ENCODE peak calls at places on chromosomes 6 and 20, in four cellular contexts. One of them, this sample, is unnamed.

GRCh38 chr20:4702562-4703280 is 19.0 kb upstream of the PRND start:
- DNase-seq in CD8-positive, alpha-beta T cell: no peak
- DNase-seq in IMR-90: no peak
- DNase-seq in fibroblast of villous mesenchyme: no peak
- DNase-seq in this sample: no peak

GRCh38 chr6:14559754-14560527 is 442.4 kb downstream of the CD83 start:
- DNase-seq in CD8-positive, alpha-beta T cell: no peak
- DNase-seq in IMR-90: peak
- DNase-seq in fibroblast of villous mesenchyme: no peak
- DNase-seq in this sample: no peak

GRCh38 chr6:116615937-116616756 is at the start of gene RSPH4A:
- DNase-seq in fibroblast of villous mesenchyme: peak
- DNase-seq in IMR-90: peak
- DNase-seq in CD8-positive, alpha-beta T cell: peak
- DNase-seq in this sample: peak

GRCh38 chr6:1625352-1625773 is 15.6 kb downstream of the FOXC1 start:
- DNase-seq in IMR-90: peak
- DNase-seq in fibroblast of villous mesenchyme: no peak
- DNase-seq in CD8-positive, alpha-beta T cell: no peak
- DNase-seq in this sample: peak

GRCh38 chr20:34534391-34535165 is 18.4 kb downstream of the DYNLRB1 start:
- DNase-seq in CD8-positive, alpha-beta T cell: no peak
- DNase-seq in IMR-90: no peak
- DNase-seq in fibroblast of villous mesenchyme: no peak
- DNase-seq in this sample: no peak

GRCh38 chr6:69408886-69409285 is 387.9 kb downstream of the LMBRD1 start:
- DNase-seq in fibroblast of villous mesenchyme: no peak
- DNase-seq in IMR-90: no peak
- DNase-seq in CD8-positive, alpha-beta T cell: no peak
- DNase-seq in this sample: no peak

GRCh38 chr6:169092375-169092774 is 161.3 kb downstream of the THBS2 start:
- DNase-seq in IMR-90: peak
- DNase-seq in CD8-positive, alpha-beta T cell: no peak
- DNase-seq in fibroblast of villous mesenchyme: peak
- DNase-seq in this sample: peak

GRCh38 chr6:69181964-69182363 is 546.9 kb downstream of the ADGRB3 start:
- DNase-seq in CD8-positive, alpha-beta T cell: no peak
- DNase-seq in IMR-90: no peak
- DNase-seq in fibroblast of villous mesenchyme: no peak
- DNase-seq in this sample: no peak

DNA sequence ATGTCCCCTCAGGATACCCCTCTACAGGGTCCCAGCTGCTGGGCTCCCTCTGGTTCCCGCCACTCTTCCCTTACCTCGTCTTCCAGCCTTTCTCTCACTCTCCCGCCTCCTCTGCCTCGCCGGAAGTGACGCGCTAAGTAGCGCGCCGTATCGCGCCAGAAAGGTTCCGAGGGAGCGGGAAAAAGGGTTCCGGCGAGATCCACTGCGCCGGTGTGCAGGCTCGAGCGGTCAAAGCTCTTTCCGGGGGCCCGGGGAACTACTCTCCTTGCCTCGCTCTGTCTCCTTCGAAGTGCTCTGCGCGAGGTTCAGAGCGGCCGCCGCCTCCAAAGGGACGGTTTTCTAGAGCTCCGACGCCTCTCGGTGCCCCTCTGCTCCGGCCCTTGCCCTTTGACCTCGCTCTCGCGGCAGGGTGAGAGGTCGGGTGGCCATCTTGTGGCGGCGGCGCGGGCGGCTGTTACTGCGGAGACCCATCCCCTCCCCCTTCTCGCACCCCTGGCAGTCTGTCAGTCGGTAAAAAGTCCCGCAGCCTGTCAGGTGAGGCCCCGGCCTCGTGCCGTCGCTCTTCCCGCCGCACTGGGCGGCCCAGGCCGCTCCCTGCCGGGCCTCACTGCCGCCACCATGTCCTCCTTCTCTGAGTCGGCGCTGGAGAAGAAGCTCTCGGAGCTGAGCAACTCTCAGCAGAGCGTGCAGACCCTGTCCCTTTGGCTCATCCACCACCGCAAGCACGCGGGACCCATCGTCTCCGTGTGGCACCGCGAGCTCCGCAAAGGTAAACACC is at the start of the genes RPRD1B and TTI1:
- DNase-seq in IMR-90: peak
- DNase-seq in CD8-positive, alpha-beta T cell: peak
- DNase-seq in fibroblast of villous mesenchyme: peak
- DNase-seq in this sample: peak
- TF ChIP-seq CTCF in IMR-90: no peak
- TF ChIP-seq CTCF in CD8-positive, alpha-beta T cell: no peak
- TF ChIP-seq CTCF in fibroblast of villous mesenchyme: no peak
- TF ChIP-seq CTCF in this sample: no peak

DNA sequence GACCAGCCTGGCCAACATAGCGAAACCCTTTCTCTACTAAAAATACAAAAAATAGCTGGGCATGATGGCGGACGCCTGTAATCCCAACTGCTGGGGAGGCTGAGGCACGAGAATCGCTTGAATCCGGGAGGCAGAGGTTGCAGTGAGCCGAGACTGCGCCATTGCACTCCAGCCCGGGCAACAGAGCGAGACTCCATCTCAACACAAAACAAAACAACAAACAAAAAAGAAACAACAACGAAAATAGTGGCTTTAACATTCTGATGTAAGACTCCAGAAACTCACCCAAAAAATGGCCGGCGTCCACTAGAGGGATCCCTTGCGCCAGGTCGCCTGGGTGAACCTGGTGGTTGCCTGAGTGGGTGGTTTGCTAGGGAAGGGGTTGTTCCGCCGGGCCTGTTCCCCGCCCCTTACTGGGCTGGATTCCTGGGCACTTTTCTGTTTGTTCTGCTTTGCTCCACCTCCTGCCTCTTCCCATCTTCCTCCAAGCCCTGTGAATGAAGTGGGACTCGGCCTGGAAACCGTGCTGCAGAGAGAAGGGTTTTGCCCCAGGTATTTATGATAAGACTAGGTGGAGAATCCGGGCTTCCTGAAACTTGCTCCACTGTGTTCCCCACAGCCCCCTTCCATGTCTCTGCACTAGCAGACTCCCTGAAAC is 1.5 kb downstream of the PABPC1L start:
- DNase-seq in fibroblast of villous mesenchyme: peak
- DNase-seq in IMR-90: peak
- DNase-seq in CD8-positive, alpha-beta T cell: peak
- DNase-seq in this sample: peak
- H3K4me3 ChIP-seq in fibroblast of villous mesenchyme: peak
- H3K4me3 ChIP-seq in IMR-90: no peak
- H3K4me3 ChIP-seq in CD8-positive, alpha-beta T cell: no peak
- H3K4me3 ChIP-seq in this sample: no peak

GRCh38 chr6:140909620-140910019 is 1223.1 kb upstream of the GJE1 start:
- DNase-seq in IMR-90: peak
- DNase-seq in fibroblast of villous mesenchyme: no peak
- DNase-seq in CD8-positive, alpha-beta T cell: no peak
- DNase-seq in this sample: no peak

GRCh38 chr6:140912686-140913085 is 1220.0 kb upstream of the GJE1 start:
- DNase-seq in IMR-90: no peak
- DNase-seq in CD8-positive, alpha-beta T cell: no peak
- DNase-seq in fibroblast of villous mesenchyme: no peak
- DNase-seq in this sample: no peak

GRCh38 chr6:140915001-140915950 is 1217.4 kb upstream of the GJE1 start:
- DNase-seq in CD8-positive, alpha-beta T cell: no peak
- DNase-seq in IMR-90: no peak
- DNase-seq in fibroblast of villous mesenchyme: no peak
- DNase-seq in this sample: peak
- TF ChIP-seq CTCF in CD8-positive, alpha-beta T cell: no peak
- TF ChIP-seq CTCF in IMR-90: no peak
- TF ChIP-seq CTCF in fibroblast of villous mesenchyme: peak
- TF ChIP-seq CTCF in this sample: no peak

DNA sequence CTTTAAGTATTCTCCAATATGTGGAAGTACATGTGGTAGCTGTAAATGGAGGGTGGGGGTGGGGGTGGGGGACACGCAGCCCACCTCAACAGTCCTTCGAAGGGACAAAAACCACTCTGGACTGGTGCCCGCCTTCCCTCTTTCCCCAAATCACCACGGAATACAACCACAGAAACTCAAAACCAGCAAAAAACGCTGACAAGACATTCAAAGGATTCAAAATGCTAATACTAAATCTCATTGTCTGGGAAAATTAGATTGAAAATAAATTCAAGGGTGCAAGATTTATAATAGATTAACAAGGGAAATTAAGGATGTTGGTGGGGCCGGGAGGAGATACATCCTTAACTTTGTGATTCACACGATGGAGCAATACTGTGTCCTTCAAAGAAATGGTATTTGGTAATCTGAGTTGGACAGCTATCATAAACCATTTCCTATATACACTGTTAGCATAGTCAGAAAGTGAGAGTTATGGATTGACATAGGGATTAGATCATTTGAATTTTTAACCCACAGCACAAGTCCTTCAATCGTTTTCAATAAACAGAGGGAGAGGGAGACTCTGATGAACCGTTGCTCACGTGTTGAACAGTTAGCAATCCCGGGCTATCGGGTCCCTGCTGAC is 766 bp upstream of the TBC1D22B start:
- DNase-seq in fibroblast of villous mesenchyme: peak
- DNase-seq in CD8-positive, alpha-beta T cell: no peak
- DNase-seq in IMR-90: peak
- DNase-seq in this sample: no peak
- H3K4me3 ChIP-seq in fibroblast of villous mesenchyme: peak
- H3K4me3 ChIP-seq in CD8-positive, alpha-beta T cell: no peak
- H3K4me3 ChIP-seq in IMR-90: peak
- H3K4me3 ChIP-seq in this sample: peak

DNA sequence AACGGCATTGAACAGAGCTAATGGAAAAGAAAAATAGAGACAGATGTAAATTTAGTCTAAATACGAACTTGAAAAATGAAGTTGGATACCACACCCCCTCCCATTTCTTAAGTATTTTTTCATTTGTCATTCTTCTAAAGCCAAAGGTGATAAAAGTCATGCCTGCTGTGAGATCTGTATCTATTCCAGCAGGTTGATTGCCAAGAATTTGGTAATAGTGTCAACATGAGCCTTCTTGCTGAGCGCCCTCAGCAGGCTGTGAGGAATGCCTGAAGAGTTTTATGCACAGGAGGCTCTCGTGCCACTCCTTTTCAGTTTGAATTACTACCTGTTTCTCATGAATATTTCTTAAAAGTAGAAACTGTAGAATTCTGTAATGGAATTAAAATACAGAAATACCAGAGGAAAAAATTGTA is 165.4 kb downstream of the QKI start:
- DNase-seq in fibroblast of villous mesenchyme: peak
- DNase-seq in IMR-90: no peak
- DNase-seq in CD8-positive, alpha-beta T cell: no peak
- DNase-seq in this sample: peak
- TF ChIP-seq CTCF in fibroblast of villous mesenchyme: no peak
- TF ChIP-seq CTCF in IMR-90: no peak
- TF ChIP-seq CTCF in CD8-positive, alpha-beta T cell: no peak
- TF ChIP-seq CTCF in this sample: no peak

GRCh38 chr6:43455034-43455747 is at the start of gene DLK2:
- DNase-seq in fibroblast of villous mesenchyme: no peak
- DNase-seq in IMR-90: no peak
- DNase-seq in CD8-positive, alpha-beta T cell: peak
- DNase-seq in this sample: no peak

GRCh38 chr6:43460032-43460431 is 4.7 kb upstream of the DLK2 start:
- DNase-seq in CD8-positive, alpha-beta T cell: no peak
- DNase-seq in IMR-90: no peak
- DNase-seq in fibroblast of villous mesenchyme: no peak
- DNase-seq in this sample: no peak

GRCh38 chr6:43459535-43459934 is 4.2 kb upstream of the DLK2 start:
- DNase-seq in CD8-positive, alpha-beta T cell: no peak
- DNase-seq in IMR-90: no peak
- DNase-seq in fibroblast of villous mesenchyme: no peak
- DNase-seq in this sample: no peak

GRCh38 chr6:43456737-43457126 is 1.4 kb upstream of the DLK2 start:
- DNase-seq in IMR-90: no peak
- DNase-seq in CD8-positive, alpha-beta T cell: no peak
- DNase-seq in fibroblast of villous mesenchyme: no peak
- DNase-seq in this sample: no peak

DNA sequence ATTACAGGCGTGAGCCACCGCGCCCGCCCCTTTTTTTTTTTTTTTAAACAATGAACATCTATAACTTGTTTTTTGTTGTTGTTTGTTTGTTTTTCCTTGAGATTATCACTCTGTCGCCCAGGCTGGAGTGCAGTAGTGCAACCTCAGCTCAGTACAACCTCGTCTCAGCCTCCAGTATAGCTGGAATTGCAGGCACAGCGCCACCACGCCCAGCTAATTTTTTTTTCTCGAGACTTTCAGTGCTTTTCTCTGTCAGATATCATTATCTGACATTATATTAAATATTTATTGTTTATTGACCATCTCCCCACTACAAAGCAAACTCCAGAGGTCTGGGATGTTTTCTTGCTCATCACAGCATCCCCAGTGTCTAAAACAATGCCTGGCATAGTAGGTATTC is 2.3 kb upstream of the DLK2 start:
- DNase-seq in fibroblast of villous mesenchyme: no peak
- DNase-seq in IMR-90: no peak
- DNase-seq in CD8-positive, alpha-beta T cell: no peak
- DNase-seq in this sample: no peak
- H3K4me3 ChIP-seq in fibroblast of villous mesenchyme: no peak
- H3K4me3 ChIP-seq in IMR-90: no peak
- H3K4me3 ChIP-seq in CD8-positive, alpha-beta T cell: no peak
- H3K4me3 ChIP-seq in this sample: no peak

GRCh38 chr6:94323853-94324252 is 904.5 kb upstream of the EPHA7 start:
- DNase-seq in CD8-positive, alpha-beta T cell: no peak
- DNase-seq in fibroblast of villous mesenchyme: no peak
- DNase-seq in IMR-90: no peak
- DNase-seq in this sample: no peak
- TF ChIP-seq CTCF in CD8-positive, alpha-beta T cell: no peak
- TF ChIP-seq CTCF in fibroblast of villous mesenchyme: no peak
- TF ChIP-seq CTCF in IMR-90: no peak
- TF ChIP-seq CTCF in this sample: no peak

GRCh38 chr6:46002264-46002663 is 13.4 kb downstream of the CLIC5 start:
- DNase-seq in CD8-positive, alpha-beta T cell: no peak
- DNase-seq in IMR-90: no peak
- DNase-seq in fibroblast of villous mesenchyme: no peak
- DNase-seq in this sample: no peak
- H3K4me3 ChIP-seq in CD8-positive, alpha-beta T cell: no peak
- H3K4me3 ChIP-seq in IMR-90: no peak
- H3K4me3 ChIP-seq in fibroblast of villous mesenchyme: no peak
- H3K4me3 ChIP-seq in this sample: no peak

DNA sequence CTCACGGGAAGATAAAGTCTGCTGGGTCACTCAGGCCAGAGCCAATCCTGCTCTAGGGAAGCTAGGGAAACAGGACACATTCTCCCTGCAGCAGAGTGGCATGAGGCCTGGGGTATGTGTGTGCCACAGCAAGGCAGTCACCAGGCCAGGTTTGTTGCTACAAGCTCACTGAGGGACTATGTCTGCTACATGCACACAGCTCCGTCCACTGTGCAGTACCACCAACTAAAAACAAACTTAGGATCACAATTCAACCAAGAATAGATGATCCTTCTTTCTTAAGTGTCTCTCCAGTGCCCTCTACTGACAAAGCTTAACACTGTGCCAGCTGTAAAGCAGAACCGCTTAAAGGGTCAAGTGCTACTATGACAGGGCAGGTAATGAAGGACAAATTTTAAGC is 192.5 kb downstream of the PTPRK start:
- DNase-seq in IMR-90: peak
- DNase-seq in fibroblast of villous mesenchyme: peak
- DNase-seq in CD8-positive, alpha-beta T cell: no peak
- DNase-seq in this sample: peak
- TF ChIP-seq CTCF in IMR-90: peak
- TF ChIP-seq CTCF in fibroblast of villous mesenchyme: peak
- TF ChIP-seq CTCF in CD8-positive, alpha-beta T cell: no peak
- TF ChIP-seq CTCF in this sample: peak

This sample was measured in cardiac fibroblast.